ENCODE peak calls at places on chromosomes 4 and X, in eight cellular contexts. A is pons; Y is fibroblast of lung; Z is H7; J is NCI-H146; D is stimulated activated CD4-positive, alpha-beta T cell treated with anti-CD3 and anti-CD28 coated beads, Interleukin-4, amount 100 ng/mL, for 48 hours; O is psoas muscle; G is activated naive CD8-positive, alpha-beta T cell treated with anti-CD3 and anti-CD28 coated beads, Interleukin-2, amount 50 U/mL, for 24 hours. W is an unnamed sample.

GRCh38 chr4:2617955-2618354 is 81.5 kb downstream of the FAM193A start:
- DNase-seq in A (no peak), Y (no peak), Z (no peak), J (no peak), D (no peak), O (no peak), G (no peak), W (no peak)

GRCh38 chr4:140004580-140005314 is 149.2 kb downstream of the MAML3 start:
- DNase-seq in A (peak), Y (peak), Z (peak), J (peak), D (no peak), O (peak), G (no peak), W (no peak)

GRCh38 chr4:138659640-138660325 is 355.8 kb upstream of the NOCT start:
- DNase-seq in A (no peak), Y (no peak), Z (peak), J (peak), D (no peak), O (no peak), G (no peak), W (no peak)

GRCh38 chr4:184755278-184755677 is 21.4 kb upstream of the CENPU start:
- DNase-seq in A (no peak), Y (no peak), Z (no peak), J (no peak), D (no peak), O (peak), G (no peak), W (no peak)

GRCh38 chr4:6469898-6470501 is 2.4 kb downstream of the PPP2R2C start:
- DNase-seq in A (no peak), Y (no peak), Z (no peak), J (no peak), D (no peak), O (no peak), G (no peak), W (no peak)

GRCh38 chr4:89204624-89205023 is 93.3 kb downstream of the TIGD2 start:
- DNase-seq in A (no peak), Y (peak), Z (no peak), J (peak), D (no peak), O (no peak), G (no peak), W (no peak)

GRCh38 chr4:108651068-108651794 is 832 bp downstream of the OSTC start:
- DNase-seq in A (no peak), Y (peak), Z (no peak), J (peak), D (no peak), O (no peak), G (no peak), W (no peak)

GRCh38 chr4:74805601-74806000 is 11.3 kb upstream of the BTC start:
- DNase-seq in A (no peak), Y (peak), Z (no peak), J (no peak), D (no peak), O (no peak), G (no peak), W (no peak)

GRCh38 chr4:146453192-146453591 is 68.5 kb downstream of the SLC10A7 start:
- DNase-seq in A (no peak), Y (peak), Z (no peak), J (no peak), D (no peak), O (no peak), G (no peak), W (no peak)

GRCh38 chr4:38612996-38613395 is 51.0 kb upstream of the KLF3 start:
- DNase-seq in A (peak), Y (peak), Z (no peak), J (peak), D (no peak), O (no peak), G (no peak), W (no peak)

GRCh38 chr4:76485450-76485849 is 50.4 kb downstream of the SHROOM3 start:
- DNase-seq in A (peak), Y (no peak), Z (peak), J (peak), D (no peak), O (no peak), G (no peak), W (no peak)

GRCh38 chrX:10833299-10834169 is 213.1 kb upstream of the MID1 start:
- DNase-seq in A (peak), Y (no peak), Z (peak), J (peak), D (no peak), O (no peak), G (no peak), W (no peak)

GRCh38 chr4:70793626-70794025 is 46.1 kb downstream of the GRSF1 start:
- DNase-seq in A (no peak), Y (no peak), Z (no peak), J (no peak), D (no peak), O (no peak), G (no peak), W (no peak)

GRCh38 chr4:17766826-17767458 is 14.5 kb downstream of the FAM184B start:
- DNase-seq in A (no peak), Y (no peak), Z (no peak), J (no peak), D (no peak), O (no peak), G (no peak), W (no peak)

GRCh38 chr4:55545133-55545532 is 1.6 kb downstream of the CLOCK start:
- DNase-seq in A (peak), Y (peak), Z (no peak), J (peak), D (no peak), O (no peak), G (no peak), W (no peak)

GRCh38 chr4:173237722-173238121 is 69.1 kb downstream of the GALNT7 start:
- DNase-seq in A (no peak), Y (no peak), Z (no peak), J (no peak), D (no peak), O (no peak), G (no peak), W (no peak)